ENCODE peak calls at places on chromosome 2, in four cellular contexts. One of them, this sample, is unnamed.

GRCh38 chr2:95354925-95355324 is 47.6 kb upstream of the FAHD2A start:
- DNase-seq in HTR-8/SVneo: no peak
- DNase-seq in NCI-H446: no peak
- DNase-seq in stimulated activated CD8-positive, alpha-beta memory T cell treated with anti-CD3 and anti-CD28 coated beads, Interleukin-12 subunit alpha, Interleukin-12 subunit beta, amount 100 ng/mL, for 4 hours: no peak
- DNase-seq in this sample: no peak

GRCh38 chr2:102514061-102514785 is 41.2 kb downstream of the SLC9A4 start:
- DNase-seq in HTR-8/SVneo: peak
- DNase-seq in NCI-H446: no peak
- DNase-seq in stimulated activated CD8-positive, alpha-beta memory T cell treated with anti-CD3 and anti-CD28 coated beads, Interleukin-12 subunit alpha, Interleukin-12 subunit beta, amount 100 ng/mL, for 4 hours: no peak
- DNase-seq in this sample: no peak

GRCh38 chr2:6946722-6947121 is 29.5 kb downstream of the RNF144A start:
- DNase-seq in HTR-8/SVneo: no peak
- DNase-seq in NCI-H446: no peak
- DNase-seq in stimulated activated CD8-positive, alpha-beta memory T cell treated with anti-CD3 and anti-CD28 coated beads, Interleukin-12 subunit alpha, Interleukin-12 subunit beta, amount 100 ng/mL, for 4 hours: no peak
- DNase-seq in this sample: no peak

GRCh38 chr2:32860385-32860784 is 86.4 kb upstream of the LTBP1 start:
- DNase-seq in HTR-8/SVneo: no peak
- DNase-seq in NCI-H446: no peak
- DNase-seq in stimulated activated CD8-positive, alpha-beta memory T cell treated with anti-CD3 and anti-CD28 coated beads, Interleukin-12 subunit alpha, Interleukin-12 subunit beta, amount 100 ng/mL, for 4 hours: no peak
- DNase-seq in this sample: no peak

GRCh38 chr2:61157371-61158003 is 4.5 kb upstream of the C2orf74 start:
- DNase-seq in HTR-8/SVneo: no peak
- DNase-seq in NCI-H446: no peak
- DNase-seq in stimulated activated CD8-positive, alpha-beta memory T cell treated with anti-CD3 and anti-CD28 coated beads, Interleukin-12 subunit alpha, Interleukin-12 subunit beta, amount 100 ng/mL, for 4 hours: no peak
- DNase-seq in this sample: no peak

GRCh38 chr2:104447831-104448434 is 406.0 kb upstream of the POU3F3 start:
- DNase-seq in HTR-8/SVneo: no peak
- DNase-seq in NCI-H446: peak
- DNase-seq in stimulated activated CD8-positive, alpha-beta memory T cell treated with anti-CD3 and anti-CD28 coated beads, Interleukin-12 subunit alpha, Interleukin-12 subunit beta, amount 100 ng/mL, for 4 hours: no peak
- DNase-seq in this sample: no peak

GRCh38 chr2:10451819-10452218 is 3.7 kb upstream of the ODC1 start:
- DNase-seq in HTR-8/SVneo: no peak
- DNase-seq in NCI-H446: no peak
- DNase-seq in stimulated activated CD8-positive, alpha-beta memory T cell treated with anti-CD3 and anti-CD28 coated beads, Interleukin-12 subunit alpha, Interleukin-12 subunit beta, amount 100 ng/mL, for 4 hours: no peak
- DNase-seq in this sample: no peak

GRCh38 chr2:170550501-170550900 is 164.6 kb upstream of the SP5 start:
- DNase-seq in HTR-8/SVneo: no peak
- DNase-seq in NCI-H446: no peak
- DNase-seq in stimulated activated CD8-positive, alpha-beta memory T cell treated with anti-CD3 and anti-CD28 coated beads, Interleukin-12 subunit alpha, Interleukin-12 subunit beta, amount 100 ng/mL, for 4 hours: no peak
- DNase-seq in this sample: no peak